ENCODE peak calls at places on chromosomes 11 and 22, in eight cellular contexts. One of them, this sample, is unnamed.

GRCh38 chr11:96464695-96465307 is 75.0 kb downstream of the JRKL start:
- DNase-seq in Ammon's horn: peak; percentile 88
- DNase-seq in T-helper 2 cell: no peak
- DNase-seq in RWPE1: peak; percentile 78
- DNase-seq in right lobe of liver: no peak
- DNase-seq in HT1080: peak; percentile 62
- DNase-seq in effector memory CD8-positive, alpha-beta T cell: peak; percentile 2
- DNase-seq in HL-60: peak; percentile 26
- DNase-seq in this sample: peak; percentile 89

GRCh38 chr11:68145120-68145866 is 24.1 kb upstream of the CHKA start:
- DNase-seq in Ammon's horn: no peak
- DNase-seq in T-helper 2 cell: no peak
- DNase-seq in RWPE1: peak; percentile 17
- DNase-seq in right lobe of liver: peak; percentile 70
- DNase-seq in HT1080: peak; percentile 24
- DNase-seq in effector memory CD8-positive, alpha-beta T cell: no peak
- DNase-seq in HL-60: no peak
- DNase-seq in this sample: no peak

GRCh38 chr11:130457909-130458729 is 9.7 kb downstream of the ADAMTS15 start:
- DNase-seq in Ammon's horn: peak; percentile 58
- DNase-seq in T-helper 2 cell: no peak
- DNase-seq in RWPE1: no peak
- DNase-seq in right lobe of liver: no peak
- DNase-seq in HT1080: no peak
- DNase-seq in effector memory CD8-positive, alpha-beta T cell: no peak
- DNase-seq in HL-60: no peak
- DNase-seq in this sample: no peak

GRCh38 chr22:17627961-17628303 is 617 bp downstream of the ATP6V1E1 start:
- DNase-seq in Ammon's horn: no peak
- DNase-seq in T-helper 2 cell: no peak
- DNase-seq in RWPE1: no peak
- DNase-seq in right lobe of liver: peak; percentile 27
- DNase-seq in HT1080: no peak
- DNase-seq in effector memory CD8-positive, alpha-beta T cell: no peak
- DNase-seq in HL-60: no peak
- DNase-seq in this sample: no peak

GRCh38 chr11:103091441-103091809 is 535 bp downstream of the DCUN1D5 start:
- DNase-seq in Ammon's horn: peak; percentile 37
- DNase-seq in T-helper 2 cell: peak; percentile 12
- DNase-seq in RWPE1: peak; percentile 39
- DNase-seq in right lobe of liver: peak; percentile 49
- DNase-seq in HT1080: peak; percentile 11
- DNase-seq in effector memory CD8-positive, alpha-beta T cell: peak; percentile 31
- DNase-seq in HL-60: no peak
- DNase-seq in this sample: peak; percentile 40

GRCh38 chr22:24390576-24390975 is 36.8 kb upstream of the ADORA2A start:
- DNase-seq in Ammon's horn: no peak
- DNase-seq in T-helper 2 cell: no peak
- DNase-seq in RWPE1: no peak
- DNase-seq in right lobe of liver: no peak
- DNase-seq in HT1080: no peak
- DNase-seq in effector memory CD8-positive, alpha-beta T cell: no peak
- DNase-seq in HL-60: no peak
- DNase-seq in this sample: no peak

GRCh38 chr22:49936973-49937757 is 18.7 kb downstream of the CRELD2 start:
- DNase-seq in Ammon's horn: peak; percentile 90
- DNase-seq in T-helper 2 cell: no peak
- DNase-seq in RWPE1: no peak
- DNase-seq in right lobe of liver: peak; percentile 43
- DNase-seq in HT1080: no peak
- DNase-seq in effector memory CD8-positive, alpha-beta T cell: no peak
- DNase-seq in HL-60: no peak
- DNase-seq in this sample: no peak

GRCh38 chr22:19505735-19506126 is 18.5 kb downstream of the CLDN5 start:
- DNase-seq in Ammon's horn: no peak
- DNase-seq in T-helper 2 cell: no peak
- DNase-seq in RWPE1: no peak
- DNase-seq in right lobe of liver: no peak
- DNase-seq in HT1080: no peak
- DNase-seq in effector memory CD8-positive, alpha-beta T cell: no peak
- DNase-seq in HL-60: no peak
- DNase-seq in this sample: no peak

GRCh38 chr11:33842236-33842915 is 49.5 kb downstream of the LMO2 start:
- DNase-seq in Ammon's horn: no peak
- DNase-seq in T-helper 2 cell: no peak
- DNase-seq in RWPE1: no peak
- DNase-seq in right lobe of liver: no peak
- DNase-seq in HT1080: no peak
- DNase-seq in effector memory CD8-positive, alpha-beta T cell: no peak
- DNase-seq in HL-60: no peak
- DNase-seq in this sample: no peak

GRCh38 chr22:26711205-26711958 is 54.0 kb downstream of the MIAT start:
- DNase-seq in Ammon's horn: no peak
- DNase-seq in T-helper 2 cell: no peak
- DNase-seq in RWPE1: no peak
- DNase-seq in right lobe of liver: no peak
- DNase-seq in HT1080: peak; percentile 6
- DNase-seq in effector memory CD8-positive, alpha-beta T cell: peak; percentile 12
- DNase-seq in HL-60: no peak
- DNase-seq in this sample: no peak

GRCh38 chr22:43560651-43561050 is 148.8 kb downstream of the MPPED1 start:
- DNase-seq in Ammon's horn: no peak
- DNase-seq in T-helper 2 cell: no peak
- DNase-seq in RWPE1: no peak
- DNase-seq in right lobe of liver: no peak
- DNase-seq in HT1080: no peak
- DNase-seq in effector memory CD8-positive, alpha-beta T cell: no peak
- DNase-seq in HL-60: no peak
- DNase-seq in this sample: no peak

GRCh38 chr11:117199061-117199915 is at the start of gene TAGLN:
- DNase-seq in Ammon's horn: no peak
- DNase-seq in T-helper 2 cell: no peak
- DNase-seq in RWPE1: peak; percentile 86
- DNase-seq in right lobe of liver: peak; percentile 42
- DNase-seq in HT1080: peak; percentile 61
- DNase-seq in effector memory CD8-positive, alpha-beta T cell: no peak
- DNase-seq in HL-60: no peak
- DNase-seq in this sample: peak; percentile 29

GRCh38 chr22:46948411-46949144 is 186.1 kb downstream of the TBC1D22A start:
- DNase-seq in Ammon's horn: no peak
- DNase-seq in T-helper 2 cell: no peak
- DNase-seq in RWPE1: no peak
- DNase-seq in right lobe of liver: no peak
- DNase-seq in HT1080: no peak
- DNase-seq in effector memory CD8-positive, alpha-beta T cell: no peak
- DNase-seq in HL-60: no peak
- DNase-seq in this sample: no peak

GRCh38 chr11:124670732-124671131 is 2.8 kb downstream of the SIAE start:
- DNase-seq in Ammon's horn: no peak
- DNase-seq in T-helper 2 cell: peak; percentile 28
- DNase-seq in RWPE1: no peak
- DNase-seq in right lobe of liver: no peak
- DNase-seq in HT1080: peak; percentile 32
- DNase-seq in effector memory CD8-positive, alpha-beta T cell: no peak
- DNase-seq in HL-60: peak; percentile 83
- DNase-seq in this sample: no peak

GRCh38 chr11:3126207-3126865 is 38.8 kb downstream of the OSBPL5 start:
- DNase-seq in Ammon's horn: no peak
- DNase-seq in T-helper 2 cell: no peak
- DNase-seq in RWPE1: peak; percentile 30
- DNase-seq in right lobe of liver: peak; percentile 35
- DNase-seq in HT1080: no peak
- DNase-seq in effector memory CD8-positive, alpha-beta T cell: no peak
- DNase-seq in HL-60: no peak
- DNase-seq in this sample: no peak

GRCh38 chr11:12871251-12871650 is 137.9 kb upstream of the RASSF10 start:
- DNase-seq in Ammon's horn: no peak
- DNase-seq in T-helper 2 cell: no peak
- DNase-seq in RWPE1: no peak
- DNase-seq in right lobe of liver: no peak
- DNase-seq in HT1080: no peak
- DNase-seq in effector memory CD8-positive, alpha-beta T cell: no peak
- DNase-seq in HL-60: no peak
- DNase-seq in this sample: no peak

GRCh38 chr11:10493041-10493663 is 38.1 kb downstream of the AMPD3 start:
- DNase-seq in Ammon's horn: no peak
- DNase-seq in T-helper 2 cell: no peak
- DNase-seq in RWPE1: no peak
- DNase-seq in right lobe of liver: no peak
- DNase-seq in HT1080: no peak
- DNase-seq in effector memory CD8-positive, alpha-beta T cell: no peak
- DNase-seq in HL-60: no peak
- DNase-seq in this sample: no peak

GRCh38 chr22:29037340-29037932 is 24.2 kb downstream of the C22orf31 start:
- DNase-seq in Ammon's horn: no peak
- DNase-seq in T-helper 2 cell: no peak
- DNase-seq in RWPE1: no peak
- DNase-seq in right lobe of liver: no peak
- DNase-seq in HT1080: no peak
- DNase-seq in effector memory CD8-positive, alpha-beta T cell: no peak
- DNase-seq in HL-60: no peak
- DNase-seq in this sample: no peak

GRCh38 chr11:23021287-23021863 is 161.1 kb upstream of the CCDC179 start:
- DNase-seq in Ammon's horn: peak; percentile 40
- DNase-seq in T-helper 2 cell: no peak
- DNase-seq in RWPE1: peak; percentile 55
- DNase-seq in right lobe of liver: no peak
- DNase-seq in HT1080: peak; percentile 28
- DNase-seq in effector memory CD8-positive, alpha-beta T cell: no peak
- DNase-seq in HL-60: no peak
- DNase-seq in this sample: no peak

GRCh38 chr11:70048279-70049024 is 29.7 kb upstream of the ANO1 start:
- DNase-seq in Ammon's horn: no peak
- DNase-seq in T-helper 2 cell: no peak
- DNase-seq in RWPE1: peak; percentile 45
- DNase-seq in right lobe of liver: no peak
- DNase-seq in HT1080: no peak
- DNase-seq in effector memory CD8-positive, alpha-beta T cell: no peak
- DNase-seq in HL-60: no peak
- DNase-seq in this sample: no peak

GRCh38 chr11:118152552-118153471 is at the start of gene SCN4B:
- DNase-seq in Ammon's horn: peak; percentile 85
- DNase-seq in T-helper 2 cell: no peak
- DNase-seq in RWPE1: peak; percentile 69
- DNase-seq in right lobe of liver: peak; percentile 49
- DNase-seq in HT1080: no peak
- DNase-seq in effector memory CD8-positive, alpha-beta T cell: no peak
- DNase-seq in HL-60: peak; percentile 46
- DNase-seq in this sample: peak; percentile 85

GRCh38 chr11:13003726-13004493 is 5.2 kb upstream of the RASSF10 start:
- DNase-seq in Ammon's horn: no peak
- DNase-seq in T-helper 2 cell: no peak
- DNase-seq in RWPE1: no peak
- DNase-seq in right lobe of liver: no peak
- DNase-seq in HT1080: peak; percentile 44
- DNase-seq in effector memory CD8-positive, alpha-beta T cell: no peak
- DNase-seq in HL-60: no peak
- DNase-seq in this sample: no peak

GRCh38 chr11:13143486-13144297 is 133.9 kb upstream of the BMAL1 start:
- DNase-seq in Ammon's horn: no peak
- DNase-seq in T-helper 2 cell: no peak
- DNase-seq in RWPE1: no peak
- DNase-seq in right lobe of liver: no peak
- DNase-seq in HT1080: no peak
- DNase-seq in effector memory CD8-positive, alpha-beta T cell: no peak
- DNase-seq in HL-60: no peak
- DNase-seq in this sample: no peak

GRCh38 chr22:46737105-46737975 is 712 bp downstream of the CERK start:
- DNase-seq in Ammon's horn: no peak
- DNase-seq in T-helper 2 cell: peak; percentile 28
- DNase-seq in RWPE1: peak; percentile 24
- DNase-seq in right lobe of liver: peak; percentile 61
- DNase-seq in HT1080: no peak
- DNase-seq in effector memory CD8-positive, alpha-beta T cell: peak; percentile 42
- DNase-seq in HL-60: no peak
- DNase-seq in this sample: peak; percentile 23

GRCh38 chr11:26399336-26399735 is 67.4 kb downstream of the ANO3 start:
- DNase-seq in Ammon's horn: no peak
- DNase-seq in T-helper 2 cell: no peak
- DNase-seq in RWPE1: no peak
- DNase-seq in right lobe of liver: no peak
- DNase-seq in HT1080: no peak
- DNase-seq in effector memory CD8-positive, alpha-beta T cell: no peak
- DNase-seq in HL-60: no peak
- DNase-seq in this sample: no peak

GRCh38 chr11:95725169-95725568 is 64.4 kb downstream of the FAM76B start:
- DNase-seq in Ammon's horn: no peak
- DNase-seq in T-helper 2 cell: no peak
- DNase-seq in RWPE1: no peak
- DNase-seq in right lobe of liver: no peak
- DNase-seq in HT1080: no peak
- DNase-seq in effector memory CD8-positive, alpha-beta T cell: no peak
- DNase-seq in HL-60: no peak
- DNase-seq in this sample: no peak

GRCh38 chr22:50713571-50714056 is 24.4 kb upstream of the ACR start:
- DNase-seq in Ammon's horn: peak; percentile 97
- DNase-seq in T-helper 2 cell: no peak
- DNase-seq in RWPE1: no peak
- DNase-seq in right lobe of liver: peak; percentile 8
- DNase-seq in HT1080: no peak
- DNase-seq in effector memory CD8-positive, alpha-beta T cell: no peak
- DNase-seq in HL-60: no peak
- DNase-seq in this sample: peak; percentile 35

GRCh38 chr22:50529416-50530279 is at the start of gene TYMP:
- DNase-seq in Ammon's horn: no peak
- DNase-seq in T-helper 2 cell: peak; percentile 58
- DNase-seq in RWPE1: no peak
- DNase-seq in right lobe of liver: peak; percentile 92
- DNase-seq in HT1080: no peak
- DNase-seq in effector memory CD8-positive, alpha-beta T cell: peak; percentile 51
- DNase-seq in HL-60: no peak
- DNase-seq in this sample: no peak

GRCh38 chr11:13699870-13700269 is 31.4 kb downstream of the FAR1 start:
- DNase-seq in Ammon's horn: no peak
- DNase-seq in T-helper 2 cell: no peak
- DNase-seq in RWPE1: no peak
- DNase-seq in right lobe of liver: no peak
- DNase-seq in HT1080: no peak
- DNase-seq in effector memory CD8-positive, alpha-beta T cell: no peak
- DNase-seq in HL-60: no peak
- DNase-seq in this sample: no peak

GRCh38 chr11:66020618-66021357 is 5.5 kb downstream of the CATSPER1 start:
- DNase-seq in Ammon's horn: no peak
- DNase-seq in T-helper 2 cell: no peak
- DNase-seq in RWPE1: peak; percentile 72
- DNase-seq in right lobe of liver: peak; percentile 38
- DNase-seq in HT1080: peak; percentile 95
- DNase-seq in effector memory CD8-positive, alpha-beta T cell: no peak
- DNase-seq in HL-60: no peak
- DNase-seq in this sample: no peak

GRCh38 chr11:119361056-119361787 is 14.7 kb upstream of the MFRP start:
- DNase-seq in Ammon's horn: no peak
- DNase-seq in T-helper 2 cell: no peak
- DNase-seq in RWPE1: peak; percentile 89
- DNase-seq in right lobe of liver: peak; percentile 78
- DNase-seq in HT1080: peak; percentile 88
- DNase-seq in effector memory CD8-positive, alpha-beta T cell: no peak
- DNase-seq in HL-60: peak; percentile 62
- DNase-seq in this sample: peak; percentile 78

GRCh38 chr11:65415499-65416340 is 6.9 kb upstream of the NEAT1 start:
- DNase-seq in Ammon's horn: no peak
- DNase-seq in T-helper 2 cell: no peak
- DNase-seq in RWPE1: no peak
- DNase-seq in right lobe of liver: peak; percentile 30
- DNase-seq in HT1080: no peak
- DNase-seq in effector memory CD8-positive, alpha-beta T cell: no peak
- DNase-seq in HL-60: no peak
- DNase-seq in this sample: no peak

GRCh38 chr11:122584670-122585069 is 70.9 kb upstream of the UBASH3B start:
- DNase-seq in Ammon's horn: no peak
- DNase-seq in T-helper 2 cell: no peak
- DNase-seq in RWPE1: no peak
- DNase-seq in right lobe of liver: no peak
- DNase-seq in HT1080: no peak
- DNase-seq in effector memory CD8-positive, alpha-beta T cell: no peak
- DNase-seq in HL-60: no peak
- DNase-seq in this sample: no peak